ENCODE peak calls at places on chromosomes 6 and 20, in ten cellular contexts. D is prostate gland, Z is breast epithelium, Y is sigmoid colon, V is IMR-90, F is gastrocnemius medialis, O is tibial nerve, Q is heart left ventricle, H is uterus, X is ovary. K is an unnamed sample.

GRCh38 chr20:60137657-60138245 is 179.5 kb downstream of the CDH26 start:
- DNase-seq in Z (no peak), O (no peak), F (peak; percentile 44), Q (no peak), Y (no peak), V (peak; percentile 24), H (no peak), D (no peak), X (no peak), K (no peak)

GRCh38 chr6:79048611-79049010 is 29.4 kb downstream of the PHIP start:
- DNase-seq in X (no peak), D (no peak), V (peak; percentile 31), Y (no peak), F (no peak), H (no peak), O (no peak), Q (no peak), Z (no peak), K (no peak)

GRCh38 chr6:144922120-144922722 is 637.1 kb downstream of the UTRN start:
- DNase-seq in Y (no peak), V (peak; percentile 42), D (no peak), H (no peak), Z (no peak), F (peak; percentile 17), Q (no peak), O (no peak), X (no peak), K (peak; percentile 14)

GRCh38 chr20:33291830-33292355 is 8.9 kb downstream of the BPIFB1 start:
- DNase-seq in Z (no peak), Q (no peak), V (no peak), X (no peak), F (no peak), O (peak; percentile 11), D (no peak), Y (no peak), H (no peak), K (peak; percentile 69)

GRCh38 chr6:168428052-168428829 is 12.7 kb upstream of the SMOC2 start:
- DNase-seq in D (no peak), Z (no peak), V (no peak), Q (no peak), X (no peak), F (no peak), O (no peak), Y (no peak), H (no peak), K (no peak)

GRCh38 chr20:40583195-40583594 is 105.8 kb downstream of the MAFB start:
- DNase-seq in D (no peak), Z (no peak), V (no peak), F (peak; percentile 43), Q (no peak), X (no peak), O (peak; percentile 28), H (no peak), Y (no peak), K (no peak)

GRCh38 chr20:35561268-35561667 is 19.4 kb downstream of the ERGIC3 start:
- DNase-seq in O (no peak), V (peak; percentile 59), F (no peak), Y (no peak), Z (no peak), X (no peak), H (no peak), D (no peak), Q (no peak), K (no peak)

GRCh38 chr20:23125159-23125558 is 39.0 kb upstream of the CD93 start:
- DNase-seq in Y (peak; percentile 57), H (no peak), V (no peak), D (no peak), Z (no peak), F (no peak), X (no peak), O (no peak), Q (no peak), K (no peak)

GRCh38 chr6:26556263-26557070 is 18.3 kb downstream of the HMGN4 start:
- DNase-seq in F (no peak), Z (no peak), O (peak; percentile 67), H (peak; percentile 71), Y (no peak), V (peak; percentile 97), X (peak; percentile 51), D (no peak), Q (peak; percentile 40), K (peak; percentile 34)

GRCh38 chr6:28980797-28981390 is 24.2 kb downstream of the ZNF311 start:
- DNase-seq in V (peak; percentile 77), D (no peak), Q (peak; percentile 53), X (peak; percentile 62), O (peak; percentile 39), F (no peak), Y (no peak), H (peak; percentile 64), Z (no peak), K (peak; percentile 58)

GRCh38 chr6:16911088-16911487 is 149.8 kb upstream of the ATXN1 start:
- DNase-seq in Q (no peak), D (no peak), O (no peak), V (no peak), F (no peak), Z (no peak), H (no peak), X (no peak), Y (no peak), K (no peak)

GRCh38 chr6:30206799-30207618 is 6.2 kb downstream of the TRIM26 start:
- DNase-seq in O (peak; percentile 47), F (peak; percentile 66), X (peak; percentile 30), H (no peak), D (peak; percentile 47), Y (peak; percentile 65), Q (no peak), Z (no peak), V (peak; percentile 20), K (peak; percentile 25)

GRCh38 chr20:58179083-58179431 is 49.4 kb downstream of the ANKRD60 start:
- DNase-seq in Z (no peak), X (no peak), O (no peak), Q (no peak), D (no peak), V (no peak), F (no peak), Y (no peak), H (no peak), K (no peak)
- H3K4me3 ChIP-seq in Z (no peak overlapping the region), X (peak overlapping the region; percentile 12), O (peak overlapping the region; percentile 20), Q (no peak overlapping the region), D (peak overlapping the region; percentile 38), V (no peak overlapping the region), F (peak overlapping the region; percentile 32), Y (peak overlapping the region; percentile 30), H (no peak overlapping the region), K (no peak overlapping the region)

DNA sequence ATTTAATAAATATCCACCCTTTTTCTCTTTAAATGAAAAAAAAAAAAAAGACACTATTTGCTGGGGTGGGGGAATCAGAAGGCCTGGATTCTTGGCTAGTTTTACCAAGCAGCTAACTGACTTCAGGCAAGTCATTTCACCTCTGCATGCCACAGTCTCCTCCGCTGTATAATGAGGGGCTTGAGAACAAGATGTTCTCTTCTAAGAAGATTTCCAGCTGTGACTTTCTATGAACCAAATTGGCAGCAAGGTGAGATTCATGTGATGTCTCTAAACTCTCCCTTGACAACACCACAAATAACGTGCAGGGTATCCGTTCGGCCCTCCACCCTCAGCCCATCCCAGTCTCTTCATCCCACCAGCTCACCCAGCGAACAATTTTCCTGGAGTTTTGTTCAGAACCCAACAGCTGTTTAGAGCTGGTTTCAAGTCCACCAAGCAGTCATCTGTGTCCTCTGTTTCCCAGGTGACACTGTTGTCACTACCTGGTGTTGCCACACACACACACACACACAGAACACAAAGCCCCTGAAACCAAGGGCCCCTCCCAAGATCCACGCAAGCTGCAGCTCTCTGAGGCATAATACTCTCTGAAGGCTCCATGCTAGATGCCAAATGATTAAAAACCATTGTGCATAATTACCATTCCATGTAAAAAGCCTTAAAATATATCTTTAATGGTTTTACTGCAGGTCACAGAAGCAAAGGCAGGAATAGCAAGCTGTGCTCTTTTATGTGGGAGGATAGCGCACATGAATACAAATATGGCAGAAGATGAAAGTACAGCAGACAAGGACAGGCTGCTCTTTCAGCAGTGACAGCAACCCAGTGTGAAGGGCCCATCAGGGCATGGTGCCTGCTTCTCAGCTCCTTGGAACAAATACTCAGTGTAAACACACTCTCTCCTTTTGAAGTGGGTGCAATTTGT is 48.2 kb downstream of the ARHGAP18 start:
- DNase-seq in Q (no peak), V (no peak), Z (no peak), H (no peak), X (peak; percentile 42), F (no peak), Y (no peak), D (no peak), O (no peak), K (no peak)
- H3K27ac ChIP-seq in Q (no peak overlapping the region), V (no peak overlapping the region), Z (no peak overlapping the region), H (no peak overlapping the region), X (no peak overlapping the region), F (no peak overlapping the region), Y (peak overlapping the region; percentile 3), D (peak overlapping the region; percentile 36), O (no peak overlapping the region), K (peak overlapping the region; percentile 21)

DNA sequence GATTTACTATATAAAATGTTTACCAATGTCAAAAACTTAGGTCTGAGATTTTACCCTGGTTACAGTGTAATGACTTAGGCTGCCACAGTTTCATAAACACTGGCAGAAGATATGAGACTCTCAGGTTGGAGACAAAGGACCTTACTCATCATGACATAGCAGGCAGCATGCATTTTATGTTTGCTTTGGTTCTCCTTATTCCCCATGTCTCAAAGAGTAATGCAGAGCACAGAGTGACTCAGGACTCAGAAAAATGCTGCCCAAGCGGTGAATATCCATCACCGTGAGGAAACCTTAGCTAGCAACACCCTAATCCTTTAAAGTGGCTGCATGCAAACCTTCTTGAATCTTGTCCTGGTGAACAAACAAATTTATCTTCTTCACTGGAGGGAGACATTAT is 112.1 kb upstream of the EYS start:
- DNase-seq in O (no peak), V (no peak), F (no peak), H (no peak), D (no peak), X (no peak), Q (no peak), Z (no peak), Y (no peak), K (no peak)
- TF ChIP-seq POLR2A in O (no peak), V (no peak), F (no peak), H (no peak), D (no peak), X (no peak), Q (no peak), Z (no peak), Y (no peak), K (no peak)

GRCh38 chr6:25278557-25278913 is 639 bp upstream of the CARMIL1 start:
- DNase-seq in Q (no peak), F (no peak), Z (no peak), H (no peak), Y (no peak), D (no peak), V (no peak), O (no peak), X (no peak), K (no peak)

GRCh38 chr6:25279748-25280616 is 808 bp downstream of the CARMIL1 start:
- DNase-seq in V (no peak), X (peak; percentile 24), Y (peak; percentile 68), Q (peak; percentile 36), F (no peak), O (no peak), Z (peak; percentile 55), H (peak; percentile 37), D (peak; percentile 15), K (peak; percentile 35)

GRCh38 chr6:25278914-25279747 is at the start of gene CARMIL1:
- DNase-seq in F (peak; percentile 44), V (peak; percentile 52), Z (peak; percentile 91), O (peak; percentile 57), H (peak; percentile 82), X (peak; percentile 82), Q (peak; percentile 81), D (peak; percentile 89), Y (peak; percentile 87), K (peak; percentile 93)

GRCh38 chr6:25277401-25277800 is 1.8 kb upstream of the CARMIL1 start:
- DNase-seq in Y (no peak), Q (no peak), F (no peak), Z (no peak), X (no peak), H (no peak), O (no peak), D (no peak), V (no peak), K (no peak)

GRCh38 chr6:25277857-25278256 is 1.3 kb upstream of the CARMIL1 start:
- DNase-seq in F (no peak), Z (no peak), D (no peak), X (no peak), Y (no peak), O (no peak), V (peak; percentile 14), H (no peak), Q (no peak), K (no peak)
- H3K4me3 ChIP-seq in F (no peak overlapping the region), Z (no peak overlapping the region), D (no peak overlapping the region), X (no peak overlapping the region), Y (no peak overlapping the region), O (no peak overlapping the region), V (no peak overlapping the region), H (no peak overlapping the region), Q (no peak overlapping the region), K (no peak overlapping the region)